ENCODE peak calls at places on chromosomes 2 and 18, in nine cellular contexts. Q is neural crest cell; H is nucleus accumbens; F is amniotic stem cell; L is AG09309; K is uterus; J is stimulated activated CD8-positive, alpha-beta memory T cell treated with anti-CD3 and anti-CD28 coated beads, Interleukin-15, amount 100 ng/mL, for 1 hour; A is SK-N-MC; U is activated CD4-positive, alpha-beta memory T cell treated with anti-CD3 and anti-CD28 coated beads for 36 hours. I is an unnamed sample.

GRCh38 chr18:70044626-70045025 is 97.0 kb upstream of the CD226 start:
- DNase-seq in U (no peak), J (no peak), H (no peak), L (peak), A (peak), F (peak), K (no peak), Q (no peak), I (no peak)

GRCh38 chr2:197191177-197191947 is 119.2 kb downstream of the ANKRD44 start:
- DNase-seq in J (no peak), K (no peak), L (no peak), U (no peak), A (no peak), Q (no peak), F (no peak), H (no peak), I (no peak)

GRCh38 chr2:239735131-239735828 is 289.9 kb downstream of the NDUFA10 start:
- DNase-seq in F (no peak), L (no peak), K (no peak), J (no peak), Q (peak), U (no peak), H (peak), A (no peak), I (peak)

GRCh38 chr2:188619146-188619545 is 327.5 kb downstream of the GULP1 start:
- DNase-seq in A (no peak), U (no peak), Q (no peak), L (no peak), K (no peak), J (no peak), H (no peak), F (no peak), I (no peak)

GRCh38 chr18:57775937-57776336 is 27.2 kb downstream of the ATP8B1 start:
- DNase-seq in J (no peak), Q (no peak), A (no peak), U (no peak), F (no peak), L (no peak), H (no peak), K (no peak), I (no peak)

GRCh38 chr2:134912406-134912805 is 6.2 kb upstream of the CCNT2 start:
- DNase-seq in K (no peak), J (no peak), H (no peak), F (no peak), U (no peak), Q (no peak), A (no peak), L (no peak), I (no peak)

GRCh38 chr2:109437325-109438090 is 176.3 kb downstream of the SEPTIN10 start:
- DNase-seq in U (no peak), K (no peak), L (no peak), J (no peak), A (no peak), H (no peak), Q (no peak), F (no peak), I (no peak)

GRCh38 chr18:58789856-58790255 is 74.8 kb upstream of the ZNF532 start:
- DNase-seq in K (peak), A (no peak), Q (peak), J (no peak), H (no peak), U (no peak), L (no peak), F (no peak), I (no peak)

I was measured in posterior cingulate gyrus.